ENCODE peak calls at places on chromosomes 1 and 21, in four cellular contexts. W is HS-5, G is M059J, X is T-helper 1 cell. Q is an unnamed sample.

GRCh38 chr21:19993186-19993711 is 1005.0 kb upstream of the NCAM2 start:
- DNase-seq in G (no peak), W (no peak), X (no peak), Q (no peak)

GRCh38 chr1:111441573-111442192 is 7.4 kb downstream of the WDR77 start:
- DNase-seq in X (peak), G (no peak), W (no peak), Q (no peak)

GRCh38 chr1:196317535-196318522 is 290.4 kb downstream of the KCNT2 start:
- DNase-seq in X (no peak), W (no peak), G (peak), Q (no peak)

GRCh38 chr1:85577421-85578320 is 2.9 kb upstream of the CCN1 start:
- DNase-seq in W (no peak), X (peak), G (no peak), Q (no peak)

GRCh38 chr1:177256153-177256814 is 85.5 kb downstream of the BRINP2 start:
- DNase-seq in W (peak), G (peak), X (no peak), Q (no peak)

GRCh38 chr1:20358761-20359263 is 68.1 kb downstream of the VWA5B1 start:
- DNase-seq in W (no peak), G (peak), X (no peak), Q (no peak)

GRCh38 chr21:44494418-44494817 is 39.1 kb downstream of the LRRC3 start:
- DNase-seq in W (no peak), X (no peak), G (no peak), Q (no peak)

GRCh38 chr1:56095924-56096655 is 483.3 kb downstream of the PLPP3 start:
- DNase-seq in G (peak), X (no peak), W (peak), Q (no peak)

GRCh38 chr1:109910123-109910962 is at the start of gene CSF1:
- DNase-seq in W (peak), X (peak), G (peak), Q (peak)

GRCh38 chr1:230823421-230823820 is 44.9 kb downstream of the C1orf198 start:
- DNase-seq in X (no peak), G (no peak), W (no peak), Q (no peak)

GRCh38 chr1:50275564-50275963 is 147.7 kb downstream of the DMRTA2 start:
- DNase-seq in X (no peak), W (no peak), G (no peak), Q (no peak)

GRCh38 chr1:15337656-15338402 is 71.9 kb upstream of the EFHD2 start:
- DNase-seq in W (peak), X (no peak), G (peak), Q (no peak)

GRCh38 chr1:41589395-41589794 is 104.9 kb upstream of the EDN2 start:
- DNase-seq in X (no peak), W (no peak), G (no peak), Q (no peak)

GRCh38 chr1:178818416-178818815 is 52.5 kb downstream of the ANGPTL1 start:
- DNase-seq in X (no peak), W (no peak), G (peak), Q (no peak)

GRCh38 chr1:200058341-200058740 is 30.8 kb downstream of the NR5A2 start:
- DNase-seq in G (no peak), X (no peak), W (no peak), Q (no peak)

GRCh38 chr1:205262706-205263105 is 35.0 kb downstream of the TMCC2 start:
- DNase-seq in G (peak), X (no peak), W (no peak), Q (no peak)

GRCh38 chr1:153506831-153507413 is 28.9 kb downstream of the S100A6 start:
- DNase-seq in W (peak), X (no peak), G (peak), Q (no peak)

GRCh38 chr1:30748098-30748698 is 9.4 kb downstream of the LAPTM5 start:
- DNase-seq in W (no peak), G (no peak), X (no peak), Q (no peak)

GRCh38 chr1:109454497-109455133 is 11.7 kb upstream of the SYPL2 start:
- DNase-seq in W (no peak), G (no peak), X (no peak), Q (no peak)

GRCh38 chr1:29933110-29933509 is 696.8 kb downstream of the PTPRU start:
- DNase-seq in W (no peak), G (peak), X (no peak), Q (no peak)

GRCh38 chr1:224615861-224616760 is at the start of gene CNIH3:
- DNase-seq in W (no peak), G (peak), X (peak), Q (no peak)

GRCh38 chr1:9235123-9235513 is 544 bp downstream of the H6PD start:
- DNase-seq in G (peak), X (no peak), W (no peak), Q (no peak)

GRCh38 chr1:56866656-56867055 is 12.1 kb downstream of the C8A start:
- DNase-seq in G (peak), W (peak), X (no peak), Q (no peak)

GRCh38 chr1:21340230-21340564 is 49.9 kb upstream of the ECE1 start:
- DNase-seq in X (no peak), W (no peak), G (peak), Q (no peak)

GRCh38 chr1:167263784-167264464 is 43.2 kb downstream of the POU2F1 start:
- DNase-seq in G (peak), X (peak), W (no peak), Q (no peak)

Q was measured in natural killer cell.